ENCODE peak calls at places on chromosomes 11 and 22, in seven cellular contexts. One of them, this sample, is unnamed.

GRCh38 chr11:113241190-113242051 is 73.0 kb upstream of the TTC12 start:
- DNase-seq in CD8-positive, alpha-beta memory T cell: no peak
- DNase-seq in COR-L47: peak
- DNase-seq in NCI-H69: peak
- DNase-seq in stimulated activated effector memory CD8-positive, alpha-beta T cell treated with anti-CD3 and anti-CD28 coated beads, Interleukin-12 subunit alpha, Interleukin-12 subunit beta, amount 100 ng/mL, for 72 hours: no peak
- DNase-seq in stimulated activated CD4-positive, alpha-beta T cell treated with anti-CD3 and anti-CD28 coated beads, Interleukin-4, amount 100 ng/mL, for 24 hours: no peak
- DNase-seq in left ventricle myocardium inferior: no peak
- DNase-seq in this sample: no peak

GRCh38 chr11:123218451-123218850 is 23.4 kb upstream of the CLMP start:
- DNase-seq in CD8-positive, alpha-beta memory T cell: no peak
- DNase-seq in COR-L47: no peak
- DNase-seq in NCI-H69: no peak
- DNase-seq in stimulated activated effector memory CD8-positive, alpha-beta T cell treated with anti-CD3 and anti-CD28 coated beads, Interleukin-12 subunit alpha, Interleukin-12 subunit beta, amount 100 ng/mL, for 72 hours: no peak
- DNase-seq in stimulated activated CD4-positive, alpha-beta T cell treated with anti-CD3 and anti-CD28 coated beads, Interleukin-4, amount 100 ng/mL, for 24 hours: no peak
- DNase-seq in left ventricle myocardium inferior: no peak
- DNase-seq in this sample: no peak

GRCh38 chr11:58606930-58607714 is 15.3 kb upstream of the CNTF start:
- DNase-seq in CD8-positive, alpha-beta memory T cell: no peak
- DNase-seq in COR-L47: no peak
- DNase-seq in NCI-H69: no peak
- DNase-seq in stimulated activated effector memory CD8-positive, alpha-beta T cell treated with anti-CD3 and anti-CD28 coated beads, Interleukin-12 subunit alpha, Interleukin-12 subunit beta, amount 100 ng/mL, for 72 hours: no peak
- DNase-seq in stimulated activated CD4-positive, alpha-beta T cell treated with anti-CD3 and anti-CD28 coated beads, Interleukin-4, amount 100 ng/mL, for 24 hours: no peak
- DNase-seq in left ventricle myocardium inferior: no peak
- DNase-seq in this sample: no peak

GRCh38 chr22:49033616-49034015 is 794.1 kb downstream of the BRD1 start:
- DNase-seq in CD8-positive, alpha-beta memory T cell: no peak
- DNase-seq in COR-L47: no peak
- DNase-seq in NCI-H69: no peak
- DNase-seq in stimulated activated effector memory CD8-positive, alpha-beta T cell treated with anti-CD3 and anti-CD28 coated beads, Interleukin-12 subunit alpha, Interleukin-12 subunit beta, amount 100 ng/mL, for 72 hours: no peak
- DNase-seq in stimulated activated CD4-positive, alpha-beta T cell treated with anti-CD3 and anti-CD28 coated beads, Interleukin-4, amount 100 ng/mL, for 24 hours: no peak
- DNase-seq in left ventricle myocardium inferior: no peak
- DNase-seq in this sample: peak

GRCh38 chr22:41620646-41621098 is at the start of gene DESI1:
- DNase-seq in CD8-positive, alpha-beta memory T cell: no peak
- DNase-seq in COR-L47: no peak
- DNase-seq in NCI-H69: peak
- DNase-seq in stimulated activated effector memory CD8-positive, alpha-beta T cell treated with anti-CD3 and anti-CD28 coated beads, Interleukin-12 subunit alpha, Interleukin-12 subunit beta, amount 100 ng/mL, for 72 hours: no peak
- DNase-seq in stimulated activated CD4-positive, alpha-beta T cell treated with anti-CD3 and anti-CD28 coated beads, Interleukin-4, amount 100 ng/mL, for 24 hours: no peak
- DNase-seq in left ventricle myocardium inferior: no peak
- DNase-seq in this sample: no peak

GRCh38 chr11:72740562-72741428 is 11.4 kb downstream of the ARAP1 start:
- DNase-seq in CD8-positive, alpha-beta memory T cell: no peak
- DNase-seq in COR-L47: no peak
- DNase-seq in NCI-H69: no peak
- DNase-seq in stimulated activated effector memory CD8-positive, alpha-beta T cell treated with anti-CD3 and anti-CD28 coated beads, Interleukin-12 subunit alpha, Interleukin-12 subunit beta, amount 100 ng/mL, for 72 hours: no peak
- DNase-seq in stimulated activated CD4-positive, alpha-beta T cell treated with anti-CD3 and anti-CD28 coated beads, Interleukin-4, amount 100 ng/mL, for 24 hours: no peak
- DNase-seq in left ventricle myocardium inferior: no peak
- DNase-seq in this sample: peak

GRCh38 chr11:64299847-64300648 is at the start of gene CATSPERZ:
- DNase-seq in CD8-positive, alpha-beta memory T cell: no peak
- DNase-seq in COR-L47: no peak
- DNase-seq in NCI-H69: no peak
- DNase-seq in stimulated activated effector memory CD8-positive, alpha-beta T cell treated with anti-CD3 and anti-CD28 coated beads, Interleukin-12 subunit alpha, Interleukin-12 subunit beta, amount 100 ng/mL, for 72 hours: no peak
- DNase-seq in stimulated activated CD4-positive, alpha-beta T cell treated with anti-CD3 and anti-CD28 coated beads, Interleukin-4, amount 100 ng/mL, for 24 hours: no peak
- DNase-seq in left ventricle myocardium inferior: no peak
- DNase-seq in this sample: peak

GRCh38 chr11:132590986-132591385 is 941.3 kb downstream of the OPCML start:
- DNase-seq in CD8-positive, alpha-beta memory T cell: no peak
- DNase-seq in COR-L47: peak
- DNase-seq in NCI-H69: peak
- DNase-seq in stimulated activated effector memory CD8-positive, alpha-beta T cell treated with anti-CD3 and anti-CD28 coated beads, Interleukin-12 subunit alpha, Interleukin-12 subunit beta, amount 100 ng/mL, for 72 hours: no peak
- DNase-seq in stimulated activated CD4-positive, alpha-beta T cell treated with anti-CD3 and anti-CD28 coated beads, Interleukin-4, amount 100 ng/mL, for 24 hours: no peak
- DNase-seq in left ventricle myocardium inferior: no peak
- DNase-seq in this sample: no peak

GRCh38 chr11:130202818-130203671 is 43.5 kb downstream of the ST14 start:
- DNase-seq in CD8-positive, alpha-beta memory T cell: no peak
- DNase-seq in COR-L47: no peak
- DNase-seq in NCI-H69: no peak
- DNase-seq in stimulated activated effector memory CD8-positive, alpha-beta T cell treated with anti-CD3 and anti-CD28 coated beads, Interleukin-12 subunit alpha, Interleukin-12 subunit beta, amount 100 ng/mL, for 72 hours: no peak
- DNase-seq in stimulated activated CD4-positive, alpha-beta T cell treated with anti-CD3 and anti-CD28 coated beads, Interleukin-4, amount 100 ng/mL, for 24 hours: no peak
- DNase-seq in left ventricle myocardium inferior: no peak
- DNase-seq in this sample: peak

GRCh38 chr11:103862049-103862826 is 174.2 kb upstream of the DDI1 start:
- DNase-seq in CD8-positive, alpha-beta memory T cell: no peak
- DNase-seq in COR-L47: no peak
- DNase-seq in NCI-H69: peak
- DNase-seq in stimulated activated effector memory CD8-positive, alpha-beta T cell treated with anti-CD3 and anti-CD28 coated beads, Interleukin-12 subunit alpha, Interleukin-12 subunit beta, amount 100 ng/mL, for 72 hours: no peak
- DNase-seq in stimulated activated CD4-positive, alpha-beta T cell treated with anti-CD3 and anti-CD28 coated beads, Interleukin-4, amount 100 ng/mL, for 24 hours: no peak
- DNase-seq in left ventricle myocardium inferior: no peak
- DNase-seq in this sample: no peak

GRCh38 chr22:23070418-23071162 is at the start of gene GNAZ:
- DNase-seq in CD8-positive, alpha-beta memory T cell: peak
- DNase-seq in COR-L47: peak
- DNase-seq in NCI-H69: peak
- DNase-seq in stimulated activated effector memory CD8-positive, alpha-beta T cell treated with anti-CD3 and anti-CD28 coated beads, Interleukin-12 subunit alpha, Interleukin-12 subunit beta, amount 100 ng/mL, for 72 hours: peak
- DNase-seq in stimulated activated CD4-positive, alpha-beta T cell treated with anti-CD3 and anti-CD28 coated beads, Interleukin-4, amount 100 ng/mL, for 24 hours: no peak
- DNase-seq in left ventricle myocardium inferior: no peak
- DNase-seq in this sample: peak

GRCh38 chr11:76616676-76617552 is 53.6 kb downstream of the LRRC32 start:
- DNase-seq in CD8-positive, alpha-beta memory T cell: no peak
- DNase-seq in COR-L47: no peak
- DNase-seq in NCI-H69: no peak
- DNase-seq in stimulated activated effector memory CD8-positive, alpha-beta T cell treated with anti-CD3 and anti-CD28 coated beads, Interleukin-12 subunit alpha, Interleukin-12 subunit beta, amount 100 ng/mL, for 72 hours: no peak
- DNase-seq in stimulated activated CD4-positive, alpha-beta T cell treated with anti-CD3 and anti-CD28 coated beads, Interleukin-4, amount 100 ng/mL, for 24 hours: no peak
- DNase-seq in left ventricle myocardium inferior: no peak
- DNase-seq in this sample: no peak

GRCh38 chr22:31723699-31724098 is 26.2 kb downstream of the PRR14L start:
- DNase-seq in CD8-positive, alpha-beta memory T cell: no peak
- DNase-seq in COR-L47: no peak
- DNase-seq in NCI-H69: no peak
- DNase-seq in stimulated activated effector memory CD8-positive, alpha-beta T cell treated with anti-CD3 and anti-CD28 coated beads, Interleukin-12 subunit alpha, Interleukin-12 subunit beta, amount 100 ng/mL, for 72 hours: no peak
- DNase-seq in stimulated activated CD4-positive, alpha-beta T cell treated with anti-CD3 and anti-CD28 coated beads, Interleukin-4, amount 100 ng/mL, for 24 hours: no peak
- DNase-seq in left ventricle myocardium inferior: no peak
- DNase-seq in this sample: no peak

GRCh38 chr22:27598792-27599191 is 202.8 kb downstream of the MN1 start:
- DNase-seq in CD8-positive, alpha-beta memory T cell: no peak
- DNase-seq in COR-L47: no peak
- DNase-seq in NCI-H69: no peak
- DNase-seq in stimulated activated effector memory CD8-positive, alpha-beta T cell treated with anti-CD3 and anti-CD28 coated beads, Interleukin-12 subunit alpha, Interleukin-12 subunit beta, amount 100 ng/mL, for 72 hours: no peak
- DNase-seq in stimulated activated CD4-positive, alpha-beta T cell treated with anti-CD3 and anti-CD28 coated beads, Interleukin-4, amount 100 ng/mL, for 24 hours: no peak
- DNase-seq in left ventricle myocardium inferior: no peak
- DNase-seq in this sample: no peak

GRCh38 chr22:40345271-40345670 is 1.0 kb upstream of the ADSL start:
- DNase-seq in CD8-positive, alpha-beta memory T cell: no peak
- DNase-seq in COR-L47: no peak
- DNase-seq in NCI-H69: peak
- DNase-seq in stimulated activated effector memory CD8-positive, alpha-beta T cell treated with anti-CD3 and anti-CD28 coated beads, Interleukin-12 subunit alpha, Interleukin-12 subunit beta, amount 100 ng/mL, for 72 hours: no peak
- DNase-seq in stimulated activated CD4-positive, alpha-beta T cell treated with anti-CD3 and anti-CD28 coated beads, Interleukin-4, amount 100 ng/mL, for 24 hours: peak
- DNase-seq in left ventricle myocardium inferior: no peak
- DNase-seq in this sample: no peak

GRCh38 chr22:42959472-42960145 is 55.3 kb downstream of the PACSIN2 start:
- DNase-seq in CD8-positive, alpha-beta memory T cell: no peak
- DNase-seq in COR-L47: no peak
- DNase-seq in NCI-H69: peak
- DNase-seq in stimulated activated effector memory CD8-positive, alpha-beta T cell treated with anti-CD3 and anti-CD28 coated beads, Interleukin-12 subunit alpha, Interleukin-12 subunit beta, amount 100 ng/mL, for 72 hours: no peak
- DNase-seq in stimulated activated CD4-positive, alpha-beta T cell treated with anti-CD3 and anti-CD28 coated beads, Interleukin-4, amount 100 ng/mL, for 24 hours: no peak
- DNase-seq in left ventricle myocardium inferior: peak
- DNase-seq in this sample: no peak

GRCh38 chr22:38727123-38727522 is 21.4 kb downstream of the GTPBP1 start:
- DNase-seq in CD8-positive, alpha-beta memory T cell: no peak
- DNase-seq in COR-L47: no peak
- DNase-seq in NCI-H69: no peak
- DNase-seq in stimulated activated effector memory CD8-positive, alpha-beta T cell treated with anti-CD3 and anti-CD28 coated beads, Interleukin-12 subunit alpha, Interleukin-12 subunit beta, amount 100 ng/mL, for 72 hours: no peak
- DNase-seq in stimulated activated CD4-positive, alpha-beta T cell treated with anti-CD3 and anti-CD28 coated beads, Interleukin-4, amount 100 ng/mL, for 24 hours: no peak
- DNase-seq in left ventricle myocardium inferior: no peak
- DNase-seq in this sample: peak

GRCh38 chr11:41461057-41461681 is 1.7 kb upstream of the LRRC4C start:
- DNase-seq in CD8-positive, alpha-beta memory T cell: no peak
- DNase-seq in COR-L47: no peak
- DNase-seq in NCI-H69: peak
- DNase-seq in stimulated activated effector memory CD8-positive, alpha-beta T cell treated with anti-CD3 and anti-CD28 coated beads, Interleukin-12 subunit alpha, Interleukin-12 subunit beta, amount 100 ng/mL, for 72 hours: no peak
- DNase-seq in stimulated activated CD4-positive, alpha-beta T cell treated with anti-CD3 and anti-CD28 coated beads, Interleukin-4, amount 100 ng/mL, for 24 hours: no peak
- DNase-seq in left ventricle myocardium inferior: no peak
- DNase-seq in this sample: no peak

GRCh38 chr11:112884012-112884767 is 77.0 kb upstream of the NCAM1 start:
- DNase-seq in CD8-positive, alpha-beta memory T cell: no peak
- DNase-seq in COR-L47: no peak
- DNase-seq in NCI-H69: no peak
- DNase-seq in stimulated activated effector memory CD8-positive, alpha-beta T cell treated with anti-CD3 and anti-CD28 coated beads, Interleukin-12 subunit alpha, Interleukin-12 subunit beta, amount 100 ng/mL, for 72 hours: no peak
- DNase-seq in stimulated activated CD4-positive, alpha-beta T cell treated with anti-CD3 and anti-CD28 coated beads, Interleukin-4, amount 100 ng/mL, for 24 hours: no peak
- DNase-seq in left ventricle myocardium inferior: no peak
- DNase-seq in this sample: no peak

GRCh38 chr11:61297741-61298140 is 2.6 kb upstream of the VWCE start:
- DNase-seq in CD8-positive, alpha-beta memory T cell: no peak
- DNase-seq in COR-L47: no peak
- DNase-seq in NCI-H69: no peak
- DNase-seq in stimulated activated effector memory CD8-positive, alpha-beta T cell treated with anti-CD3 and anti-CD28 coated beads, Interleukin-12 subunit alpha, Interleukin-12 subunit beta, amount 100 ng/mL, for 72 hours: no peak
- DNase-seq in stimulated activated CD4-positive, alpha-beta T cell treated with anti-CD3 and anti-CD28 coated beads, Interleukin-4, amount 100 ng/mL, for 24 hours: no peak
- DNase-seq in left ventricle myocardium inferior: no peak
- DNase-seq in this sample: peak

GRCh38 chr11:116653206-116653605 is 119.6 kb downstream of the BUD13 start:
- DNase-seq in CD8-positive, alpha-beta memory T cell: no peak
- DNase-seq in COR-L47: no peak
- DNase-seq in NCI-H69: no peak
- DNase-seq in stimulated activated effector memory CD8-positive, alpha-beta T cell treated with anti-CD3 and anti-CD28 coated beads, Interleukin-12 subunit alpha, Interleukin-12 subunit beta, amount 100 ng/mL, for 72 hours: no peak
- DNase-seq in stimulated activated CD4-positive, alpha-beta T cell treated with anti-CD3 and anti-CD28 coated beads, Interleukin-4, amount 100 ng/mL, for 24 hours: no peak
- DNase-seq in left ventricle myocardium inferior: no peak
- DNase-seq in this sample: no peak

This sample was measured in kidney.